ENCODE peak calls at places on chromosomes 2 and 18, in four cellular contexts. I is HFFc6, K is pancreas, H is BE2C. O is an unnamed sample.

GRCh38 chr18:36624451-36625167 is 204.2 kb downstream of the TPGS2 start:
- DNase-seq in I (no peak), K (no peak), H (no peak), O (no peak)

GRCh38 chr18:470661-471501 is 29.6 kb downstream of the COLEC12 start:
- DNase-seq in I (peak), K (no peak), H (no peak), O (no peak)

GRCh38 chr2:83817511-83817910 is 641.6 kb downstream of the SUCLG1 start:
- DNase-seq in I (no peak), K (no peak), H (no peak), O (no peak)

GRCh38 chr2:238509151-238509820 is 82.6 kb downstream of the ASB1 start:
- DNase-seq in I (no peak), K (no peak), H (no peak), O (no peak)

GRCh38 chr2:183950673-183951072 is 647.7 kb upstream of the ZNF804A start:
- DNase-seq in I (no peak), K (no peak), H (peak), O (no peak)

GRCh38 chr2:86201951-86202692 is 2.9 kb downstream of the MRPL35 start:
- DNase-seq in I (peak), K (no peak), H (no peak), O (no peak)

GRCh38 chr2:160486341-160486740 is 7.3 kb downstream of the RBMS1 start:
- DNase-seq in I (no peak), K (no peak), H (no peak), O (no peak)

GRCh38 chr2:27051902-27052645 is 606 bp downstream of the AGBL5 start:
- DNase-seq in I (peak), K (peak), H (peak), O (no peak)

GRCh38 chr2:36266536-36267121 is 88.9 kb upstream of the CRIM1 start:
- DNase-seq in I (no peak), K (no peak), H (no peak), O (no peak)

GRCh38 chr2:176176233-176176632 is 12.2 kb upstream of the HOXD1 start:
- DNase-seq in I (no peak), K (no peak), H (no peak), O (no peak)

DNA sequence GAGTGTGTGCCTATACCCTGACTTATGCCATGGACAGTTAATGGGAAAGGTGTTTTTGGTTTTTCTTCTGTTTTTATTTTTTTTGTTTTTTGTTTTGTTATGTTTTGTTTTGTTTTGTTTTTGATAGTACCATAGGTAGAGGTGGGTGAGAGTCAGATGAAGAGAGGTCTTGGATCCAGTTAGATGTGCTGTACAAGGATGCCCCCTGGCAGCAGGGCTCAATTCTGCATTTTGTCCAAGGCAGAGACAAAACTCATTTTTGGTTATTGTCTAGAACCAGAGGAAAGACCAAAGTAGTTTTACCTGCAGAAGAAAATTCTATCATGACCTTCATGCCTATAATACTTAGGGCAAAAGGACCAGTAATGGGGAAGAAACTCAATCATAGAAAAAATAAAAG is 48.5 kb downstream of the SLC5A7 start:
- DNase-seq in I (no peak), K (no peak), H (no peak), O (no peak)
- TF ChIP-seq CTCF in I (no peak), K (no peak), H (no peak), O (no peak)

DNA sequence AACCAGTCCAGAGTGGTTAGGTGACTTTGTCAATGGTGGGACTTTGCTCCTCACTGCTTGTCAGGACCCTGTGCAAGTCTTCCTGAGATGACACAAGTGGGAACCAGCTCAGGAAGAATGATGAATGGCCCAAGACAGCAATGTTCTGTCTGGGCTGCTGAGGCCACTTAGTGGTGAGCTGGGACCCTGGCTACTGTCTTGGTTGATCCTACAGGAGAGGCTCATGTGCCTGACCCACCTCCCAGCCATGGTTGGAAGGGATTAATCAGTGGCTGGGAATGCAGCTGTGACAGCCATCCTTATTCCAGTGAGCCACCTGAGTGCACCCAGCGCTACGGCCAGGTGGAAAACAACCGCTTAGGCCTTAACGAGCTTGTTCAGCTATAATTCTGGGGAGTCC is 17.0 kb downstream of the LGALSL start:
- DNase-seq in I (no peak), K (no peak), H (no peak), O (no peak)
- TF ChIP-seq CTCF in I (no peak), K (no peak), H (no peak), O (no peak)

GRCh38 chr18:52343138-52343537 is 3.1 kb downstream of the DCC start:
- DNase-seq in I (no peak), K (no peak), H (no peak), O (no peak)
- TF ChIP-seq CTCF in I (no peak), K (no peak), H (peak), O (no peak)

GRCh38 chr2:206062724-206063123 is 23.2 kb downstream of the INO80D start:
- DNase-seq in I (no peak), K (no peak), H (no peak), O (no peak)
- TF ChIP-seq CTCF in I (no peak), K (no peak), H (no peak), O (no peak)

GRCh38 chr2:96265840-96266569 is at the start of the genes CIAO1 and TMEM127:
- DNase-seq in I (peak), K (peak), H (peak), O (peak)
- TF ChIP-seq CTCF in I (peak), K (no peak), H (peak), O (no peak)

GRCh38 chr2:43270461-43270860 is 44.1 kb upstream of the ZFP36L2 start:
- DNase-seq in I (no peak), K (no peak), H (no peak), O (no peak)

GRCh38 chr2:43269074-43269572 is 42.7 kb upstream of the ZFP36L2 start:
- DNase-seq in I (peak), K (peak), H (peak), O (no peak)

GRCh38 chr2:43273477-43273876 is 47.1 kb upstream of the ZFP36L2 start:
- DNase-seq in I (peak), K (no peak), H (peak), O (no peak)

GRCh38 chr2:43269706-43270105 is 43.3 kb upstream of the ZFP36L2 start:
- DNase-seq in I (peak), K (no peak), H (no peak), O (no peak)

DNA sequence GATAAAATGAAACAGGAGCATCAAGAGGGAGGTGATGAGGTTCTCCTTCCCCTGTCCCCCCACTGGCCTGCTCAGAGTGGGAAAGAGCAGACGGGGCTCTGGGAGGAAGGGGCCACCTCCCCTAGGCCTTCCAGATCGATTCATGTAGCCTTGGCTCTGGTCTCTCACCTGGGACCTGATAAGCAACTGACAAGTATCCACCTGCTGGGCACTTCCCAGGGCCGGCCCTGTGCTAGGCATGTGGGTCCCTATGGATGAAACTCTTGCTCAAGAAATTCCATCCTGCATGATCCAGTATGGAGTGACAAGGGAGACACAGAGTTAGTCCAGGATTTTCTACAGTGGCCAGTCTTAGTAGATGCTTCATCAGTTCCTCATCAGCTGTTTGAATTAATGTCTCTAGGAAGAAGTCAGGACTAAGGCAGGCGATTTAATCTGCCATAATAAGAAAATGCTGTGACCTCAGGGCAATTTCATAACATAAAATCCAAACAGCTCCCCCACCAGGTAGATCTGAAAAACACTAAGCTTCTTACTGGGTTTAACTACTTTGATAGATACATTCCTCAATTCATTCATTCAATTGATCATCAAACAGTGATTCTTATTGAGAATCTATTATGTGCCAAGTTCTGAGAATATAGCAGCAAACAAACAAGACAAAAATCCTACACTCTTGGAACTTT is 44.7 kb upstream of the ZFP36L2 start:
- DNase-seq in I (no peak), K (peak), H (no peak), O (no peak)
- TF ChIP-seq CTCF in I (peak), K (no peak), H (peak), O (no peak)

GRCh38 chr2:239770240-239770639 is 254.9 kb downstream of the NDUFA10 start:
- DNase-seq in I (no peak), K (no peak), H (peak), O (no peak)
- TF ChIP-seq CTCF in I (no peak), K (no peak), H (no peak), O (no peak)

GRCh38 chr18:55778731-55779460 is 190.9 kb upstream of the TCF4 start:
- DNase-seq in I (no peak), K (no peak), H (no peak), O (peak)

GRCh38 chr18:55779461-55779710 is 191.4 kb upstream of the TCF4 start:
- DNase-seq in I (no peak), K (no peak), H (peak), O (no peak)

GRCh38 chr18:55774505-55774904 is 186.5 kb upstream of the TCF4 start:
- DNase-seq in I (no peak), K (no peak), H (no peak), O (no peak)

GRCh38 chr18:55777666-55778304 is 189.8 kb upstream of the TCF4 start:
- DNase-seq in I (no peak), K (no peak), H (peak), O (no peak)

DNA sequence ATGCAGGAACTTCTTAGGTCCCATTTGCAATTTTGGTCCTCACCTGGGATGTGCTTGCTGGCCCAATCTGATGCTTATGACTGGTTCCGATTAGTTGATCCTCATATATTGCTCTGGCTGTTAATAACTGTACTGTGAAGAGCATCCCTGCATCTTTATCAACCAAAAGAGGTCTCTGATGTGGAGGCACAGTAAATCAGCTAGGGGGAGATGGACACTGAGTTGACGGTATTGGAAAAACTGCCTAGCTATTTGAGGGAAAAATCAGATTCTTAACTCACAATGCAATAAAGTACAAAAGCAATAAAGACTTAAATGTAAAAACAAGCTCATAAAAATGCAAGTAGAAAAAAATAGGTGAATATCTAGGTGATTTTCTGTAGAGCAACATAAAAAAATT is 188.0 kb upstream of the TCF4 start:
- DNase-seq in I (no peak), K (no peak), H (no peak), O (no peak)
- TF ChIP-seq CTCF in I (peak), K (no peak), H (peak), O (no peak)

GRCh38 chr2:52955079-52955478 is 812.5 kb upstream of the CHAC2 start:
- DNase-seq in I (no peak), K (no peak), H (no peak), O (no peak)

GRCh38 chr2:52959801-52960200 is 807.8 kb upstream of the CHAC2 start:
- DNase-seq in I (no peak), K (no peak), H (no peak), O (no peak)

GRCh38 chr2:52956115-52956514 is 811.5 kb upstream of the CHAC2 start:
- DNase-seq in I (no peak), K (no peak), H (no peak), O (no peak)

GRCh38 chr2:52960891-52961290 is 806.7 kb upstream of the CHAC2 start:
- DNase-seq in I (no peak), K (no peak), H (no peak), O (no peak)

GRCh38 chr2:52956766-52957165 is 810.8 kb upstream of the CHAC2 start:
- DNase-seq in I (no peak), K (no peak), H (no peak), O (no peak)
- TF ChIP-seq CTCF in I (peak), K (no peak), H (peak), O (no peak)

GRCh38 chr18:32674491-32674890 is 98.3 kb downstream of the KLHL14 start:
- DNase-seq in I (no peak), K (no peak), H (no peak), O (no peak)
- TF ChIP-seq CTCF in I (no peak), K (no peak), H (no peak), O (no peak)